ENCODE peak calls at places on chromosomes 5 and 9, in five cellular contexts. V, O, M, F and R are unnamed samples.

GRCh38 chr5:141223112-141223783 is at the start of gene PCDHB14:
- DNase-seq in M (no peak), O (peak), V (no peak), F (no peak), R (peak)

GRCh38 chr5:174990909-174991308 is 266.5 kb downstream of the MSX2 start:
- DNase-seq in V (no peak), O (no peak), M (no peak), F (no peak), R (no peak)

GRCh38 chr9:129895376-129896268 is 60.4 kb downstream of the USP20 start:
- DNase-seq in V (no peak), F (no peak), M (no peak), O (no peak), R (no peak)

GRCh38 chr5:27008604-27009564 is 29.5 kb downstream of the CDH9 start:
- DNase-seq in V (no peak), F (no peak), O (no peak), M (no peak), R (no peak)

GRCh38 chr9:126907058-126907457 is 7.5 kb upstream of the RALGPS1 start:
- DNase-seq in V (no peak), O (no peak), M (no peak), F (no peak), R (no peak)

GRCh38 chr9:25556535-25556934 is 121.7 kb downstream of the TUSC1 start:
- DNase-seq in V (no peak), O (no peak), F (no peak), M (no peak), R (no peak)

GRCh38 chr5:29550523-29550922 is 1643.0 kb upstream of the CDH6 start:
- DNase-seq in M (no peak), V (no peak), F (no peak), O (no peak), R (no peak)

GRCh38 chr5:127887282-127887681 is 184.1 kb downstream of the CCDC192 start:
- DNase-seq in O (no peak), V (no peak), F (no peak), M (no peak), R (no peak)

GRCh38 chr5:179267671-179268071 is 77.6 kb downstream of the ADAMTS2 start:
- DNase-seq in V (no peak), M (peak), O (peak), F (no peak), R (no peak)

GRCh38 chr9:133057006-133057405 is 4.8 kb upstream of the CEL start:
- DNase-seq in V (no peak), F (no peak), O (no peak), M (no peak), R (no peak)

GRCh38 chr9:113403651-113404050 is 2.6 kb upstream of the ALAD start:
- DNase-seq in F (no peak), M (no peak), O (no peak), V (no peak), R (peak)